ENCODE peak calls at places on chromosome 16, in six cellular contexts. J is H9, U is hypothalamus, X is T follicular helper cell, A is GM23338, C is NCI-H2107. M is an unnamed sample.

GRCh38 chr16:15747937-15748336 is 97.9 kb downstream of the NDE1 start:
- DNase-seq in J (no peak), U (no peak), X (no peak), A (no peak), C (no peak), M (no peak)

GRCh38 chr16:5905935-5906334 is 808.3 kb upstream of the EEF2KMT start:
- DNase-seq in J (no peak), U (no peak), X (no peak), A (no peak), C (no peak), M (no peak)

GRCh38 chr16:57711-58110 is 4.1 kb downstream of the SNRNP25 start:
- DNase-seq in J (no peak), U (no peak), X (no peak), A (no peak), C (no peak), M (no peak)

GRCh38 chr16:19114359-19115147 is 789 bp downstream of the ITPRIPL2 start:
- DNase-seq in J (peak; percentile 79), U (no peak), X (no peak), A (peak; percentile 84), C (no peak), M (no peak)

GRCh38 chr16:52861614-52862022 is 191.1 kb downstream of the CHD9NB start:
- DNase-seq in J (no peak), U (peak; percentile 2), X (no peak), A (peak; percentile 71), C (peak; percentile 29), M (peak; percentile 15)

GRCh38 chr16:29860218-29860617 is 2.8 kb downstream of the CDIPT start:
- DNase-seq in J (no peak), U (no peak), X (no peak), A (no peak), C (no peak), M (no peak)

GRCh38 chr16:22189473-22190168 is 16.5 kb upstream of the EEF2K start:
- DNase-seq in J (peak; percentile 48), U (no peak), X (peak; percentile 93), A (peak; percentile 59), C (no peak), M (no peak)

GRCh38 chr16:22366371-22366770 is 8.0 kb downstream of the CDR2 start:
- DNase-seq in J (no peak), U (no peak), X (no peak), A (no peak), C (no peak), M (no peak)

GRCh38 chr16:66266436-66267286 is 99.8 kb upstream of the CDH5 start:
- DNase-seq in J (peak; percentile 42), U (no peak), X (no peak), A (peak; percentile 28), C (no peak), M (no peak)

GRCh38 chr16:73433493-73434307 is 385.8 kb upstream of the ZFHX3 start:
- DNase-seq in J (no peak), U (no peak), X (no peak), A (peak; percentile 4), C (peak; percentile 10), M (no peak)